ENCODE peak calls at places on chromosomes 2 and 18, in four cellular contexts. M is pancreas, T is tibial artery, H is fibroblast of lung. O is an unnamed sample. For H3K27me3, the result is how much of the 10 kb centered on the place peaks cover.

GRCh38 chr2:133986881-133987793 is 266.7 kb upstream of the MGAT5 start:
- DNase-seq in M (no peak), T (no peak), H (no peak), O (peak)

GRCh38 chr2:232353096-232353495 is 25.5 kb upstream of the ALPP start:
- DNase-seq in M (no peak), T (no peak), H (no peak), O (no peak)

GRCh38 chr2:235616846-235617245 is 123.0 kb downstream of the AGAP1 start:
- DNase-seq in M (no peak), T (no peak), H (no peak), O (no peak)

GRCh38 chr2:28979576-28980366 is 1.3 kb upstream of the TOGARAM2 start:
- DNase-seq in M (no peak), T (no peak), H (no peak), O (peak)

GRCh38 chr18:36335476-36336279 is 38.2 kb downstream of the FHOD3 start:
- DNase-seq in M (no peak), T (no peak), H (no peak), O (no peak)

GRCh38 chr2:54522624-54523281 is 66.6 kb downstream of the SPTBN1 start:
- DNase-seq in M (peak), T (no peak), H (peak), O (peak)

GRCh38 chr2:130370490-130370889 is 14.6 kb downstream of the PTPN18 start:
- DNase-seq in M (no peak), T (no peak), H (no peak), O (no peak)

GRCh38 chr18:35122586-35123224 is 81.5 kb downstream of the MAPRE2 start:
- DNase-seq in M (no peak), T (no peak), H (peak), O (no peak)

GRCh38 chr2:103875111-103875510 is 978.8 kb upstream of the POU3F3 start:
- DNase-seq in M (no peak), T (no peak), H (no peak), O (no peak)

GRCh38 chr2:186709529-186710455 is 15.9 kb downstream of the FAM171B start:
- DNase-seq in M (no peak), T (no peak), H (no peak), O (no peak)

GRCh38 chr2:149885468-149885867 is 297.9 kb upstream of the MMADHC start:
- DNase-seq in M (peak), T (no peak), H (peak), O (peak)

GRCh38 chr2:124542932-124543640 is 518.0 kb downstream of the CNTNAP5 start:
- DNase-seq in M (no peak), T (no peak), H (no peak), O (no peak)

GRCh38 chr2:65026640-65027464 is 29.4 kb upstream of the CEP68 start:
- DNase-seq in M (no peak), T (no peak), H (no peak), O (no peak)

GRCh38 chr2:16654775-16655456 is 10.7 kb downstream of the CYRIA start:
- DNase-seq in M (no peak), T (no peak), H (no peak), O (no peak)

GRCh38 chr18:3720818-3721545 is 271.0 kb downstream of the TGIF1 start:
- DNase-seq in M (no peak), T (no peak), H (no peak), O (no peak)

GRCh38 chr2:46825958-46826897 is 89.4 kb downstream of the MCFD2 start:
- DNase-seq in M (no peak), T (no peak), H (peak), O (no peak)

GRCh38 chr2:47198985-47199451 is 43.9 kb upstream of the STPG4 start:
- DNase-seq in M (no peak), T (no peak), H (peak), O (peak)

GRCh38 chr2:178844269-178844668 is 37.0 kb upstream of the TTN start:
- DNase-seq in M (no peak), T (no peak), H (peak), O (no peak)

GRCh38 chr2:218713922-218714321 is 3.3 kb downstream of the TTLL4 start:
- DNase-seq in M (no peak), T (no peak), H (no peak), O (no peak)

GRCh38 chr18:2889761-2890192 is 43.0 kb downstream of the EMILIN2 start:
- DNase-seq in M (no peak), T (no peak), H (peak), O (peak)

GRCh38 chr2:109284816-109285215 is 155.8 kb downstream of the SH3RF3 start:
- DNase-seq in M (no peak), T (no peak), H (peak), O (no peak)

GRCh38 chr2:240926516-240927389 is 20.6 kb downstream of the CROCC2 start:
- DNase-seq in M (peak), T (peak), H (peak), O (no peak)

GRCh38 chr18:22726469-22726868 is 206.7 kb upstream of the RBBP8 start:
- DNase-seq in M (no peak), T (no peak), H (no peak), O (no peak)

GRCh38 chr2:45637440-45637839 is 14.0 kb upstream of the PRKCE start:
- DNase-seq in M (no peak), T (no peak), H (peak), O (peak)

GRCh38 chr2:79887747-79888374 is 375.0 kb downstream of the CTNNA2 start:
- DNase-seq in M (peak), T (no peak), H (peak), O (peak)

GRCh38 chr2:34892766-34893165 is 1293.7 kb upstream of the FAM98A start:
- DNase-seq in M (no peak), T (no peak), H (no peak), O (no peak)

GRCh38 chr2:24559714-24560113 is 68.7 kb downstream of the NCOA1 start:
- DNase-seq in M (no peak), T (no peak), H (peak), O (no peak)

GRCh38 chr2:112846056-112846455 is 9.5 kb upstream of the IL1B start:
- DNase-seq in M (no peak), T (no peak), H (no peak), O (no peak)

GRCh38 chr2:72932045-72932444 is 14.7 kb downstream of the EMX1 start:
- DNase-seq in M (no peak), T (peak), H (peak), O (peak)

GRCh38 chr2:61018319-61018750 is 280 bp upstream of the PUS10 start:
- DNase-seq in M (no peak), T (no peak), H (peak), O (peak)

GRCh38 chr18:63097198-63097597 is 222.4 kb downstream of the BCL2 start:
- DNase-seq in M (no peak), T (no peak), H (no peak), O (no peak)

GRCh38 chr2:226813148-226813701 is 13.6 kb upstream of the IRS1 start:
- DNase-seq in M (no peak), T (no peak), H (no peak), O (no peak)

GRCh38 chr18:45839415-45840395 is 14.2 kb downstream of the SIGLEC15 start:
- DNase-seq in M (peak), T (no peak), H (peak), O (peak)

GRCh38 chr2:9949992-9950520 is 1.4 kb upstream of the GRHL1 start:
- DNase-seq in M (no peak), T (no peak), H (no peak), O (no peak)

GRCh38 chr18:58762781-58763171 is 91.5 kb downstream of the MALT1 start:
- DNase-seq in M (peak), T (peak), H (no peak), O (no peak)

GRCh38 chr2:75177427-75177826 is 21.9 kb downstream of the TACR1 start:
- DNase-seq in M (no peak), T (no peak), H (peak), O (no peak)

GRCh38 chr18:50201476-50201875 is 6.5 kb upstream of the MYO5B start:
- DNase-seq in M (no peak), T (no peak), H (no peak), O (no peak)

GRCh38 chr2:62505649-62506420 is at the start of gene TMEM17:
- DNase-seq in M (peak), T (peak), H (peak), O (peak)

GRCh38 chr18:9782073-9782857 is 74.2 kb downstream of the RAB31 start:
- DNase-seq in M (no peak), T (no peak), H (peak), O (peak)

DNA sequence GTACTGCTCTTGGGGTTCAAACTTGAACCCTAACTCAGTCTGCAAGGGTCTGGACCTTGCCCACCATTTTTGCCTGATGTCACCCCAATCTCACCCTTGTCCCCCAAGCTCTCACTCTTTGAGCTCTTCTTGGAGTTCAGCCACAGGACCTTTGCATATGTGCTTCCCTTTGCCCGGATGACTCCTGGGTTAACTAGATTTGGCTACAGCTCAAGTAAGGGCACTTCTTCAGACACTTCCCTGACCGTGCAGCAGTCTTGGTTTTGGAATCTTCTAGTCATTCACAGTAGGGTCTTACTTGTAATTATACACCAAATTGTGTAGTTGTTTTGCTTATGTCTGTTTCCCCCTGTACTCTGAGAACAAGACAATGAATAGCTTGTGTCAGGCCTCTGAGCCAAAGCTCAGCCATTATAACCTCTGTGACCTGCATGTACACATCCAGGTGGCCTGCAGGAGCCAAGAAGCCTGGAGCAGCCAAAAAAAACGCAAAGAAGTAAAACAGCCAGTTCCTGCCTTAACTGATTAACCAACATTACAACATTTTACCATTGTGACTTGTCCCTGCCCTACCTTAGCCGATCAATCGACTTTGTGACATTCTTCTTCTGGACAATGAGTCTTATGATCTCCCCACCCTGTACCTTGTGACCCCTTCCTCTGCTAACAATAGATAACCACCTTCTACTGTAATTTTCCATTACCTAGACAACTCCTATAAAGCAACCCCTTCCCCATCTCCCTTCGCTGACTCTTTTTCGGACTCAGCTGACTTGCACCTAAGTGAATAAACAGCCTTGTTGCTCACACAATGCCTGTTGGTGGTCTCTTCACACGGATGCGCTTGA is 1.0 kb upstream of the MOGAT1 start:
- DNase-seq in M (no peak), T (no peak), H (no peak), O (no peak)
- H3K4me3 ChIP-seq in M (no peak), T (no peak), H (no peak), O (no peak)

GRCh38 chr2:172484253-172484652 is 56.9 kb downstream of the ITGA6 start:
- DNase-seq in M (no peak), T (no peak), H (peak), O (peak)
- TF ChIP-seq CTCF in M (no peak), T (no peak), H (peak), O (no peak)

GRCh38 chr2:42754776-42755140 is 9.2 kb downstream of the OXER1 start:
- DNase-seq in M (no peak), T (no peak), H (no peak), O (no peak)

GRCh38 chr2:42753188-42753813 is 10.6 kb downstream of the OXER1 start:
- DNase-seq in M (no peak), T (no peak), H (no peak), O (no peak)

GRCh38 chr2:42754021-42754775 is 9.7 kb downstream of the OXER1 start:
- DNase-seq in M (peak), T (no peak), H (peak), O (no peak)

GRCh38 chr2:42755161-42755900 is 8.6 kb downstream of the OXER1 start:
- DNase-seq in M (peak), T (no peak), H (peak), O (no peak)

GRCh38 chr2:42752299-42752698 is 11.6 kb downstream of the OXER1 start:
- DNase-seq in M (no peak), T (no peak), H (no peak), O (peak)
- H3K27me3 ChIP-seq in M (under half), T (under half), H (under half), O (under half)

DNA sequence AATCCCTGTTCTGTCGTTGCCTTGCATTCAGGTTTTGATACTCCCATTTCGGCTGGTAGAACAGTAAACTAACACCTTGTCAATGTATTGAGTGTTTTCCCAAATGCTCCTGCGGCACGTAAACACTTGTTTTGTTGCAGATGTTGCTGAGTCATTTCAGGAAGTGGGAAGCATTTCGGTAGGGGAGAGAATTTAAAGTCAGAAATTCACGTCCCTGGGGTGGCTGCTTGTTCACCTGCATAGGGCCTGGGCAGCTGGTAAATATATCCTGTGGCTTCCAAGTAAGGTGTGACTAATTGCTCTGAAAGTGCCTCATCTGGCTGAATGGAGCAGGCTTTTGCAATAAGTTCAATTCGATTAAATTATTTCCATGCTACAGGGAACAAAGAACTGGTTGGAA is 5.1 kb downstream of the GALR1 start:
- DNase-seq in M (no peak), T (no peak), H (no peak), O (peak)
- H3K4me3 ChIP-seq in M (no peak), T (no peak), H (no peak), O (no peak)

DNA sequence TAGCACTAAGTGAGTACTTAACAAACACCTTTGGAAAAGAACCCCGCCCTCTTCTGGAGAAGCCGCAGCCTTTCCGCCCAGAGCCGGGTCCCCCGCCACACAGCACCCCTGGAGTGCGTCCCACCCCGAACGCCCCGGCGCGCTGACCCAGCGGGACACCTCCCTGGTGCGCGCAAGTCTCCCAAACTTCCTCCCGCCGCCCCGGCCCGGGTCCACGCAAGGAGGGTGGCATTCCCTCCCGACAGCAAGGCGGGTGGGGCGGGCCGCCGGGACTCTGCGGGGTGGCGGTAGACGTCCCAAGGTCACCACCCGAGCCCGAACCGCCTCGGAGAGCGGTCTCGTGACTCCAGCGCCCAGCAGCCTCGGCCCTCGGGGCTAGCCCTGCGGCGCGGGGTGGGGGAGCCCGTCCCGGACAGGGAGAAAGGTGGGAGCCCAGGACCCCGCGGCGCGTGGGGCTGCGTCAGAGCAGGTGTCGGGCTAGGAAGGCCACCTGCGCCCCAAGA is 598 bp downstream of the CCDC93 start:
- DNase-seq in M (peak), T (peak), H (peak), O (peak)
- TF ChIP-seq CTCF in M (no peak), T (no peak), H (no peak), O (no peak)

GRCh38 chr18:54480616-54481015 is 110.4 kb upstream of the DYNAP start:
- DNase-seq in M (no peak), T (no peak), H (no peak), O (no peak)
- H3K27me3 ChIP-seq in M (under half), T (under half), H (under half), O (under half)